ENCODE peak calls at places on chromosome X, in four cellular contexts. A, B, L and C are unnamed samples.
A peak's percentile ranks its signal among the peaks of the same experiment; 100 is the strongest.

GRCh38 chrX:110316351-110317078 is 1.4 kb downstream of the AMMECR1 start:
- DNase-seq in A (no peak), B (no peak), L (no peak), C (no peak)

GRCh38 chrX:17409566-17410290 is 34.7 kb downstream of the NHS start:
- DNase-seq in A (no peak), B (no peak), L (no peak), C (no peak)

GRCh38 chrX:119218198-119218597 is 17.9 kb upstream of the PGRMC1 start:
- DNase-seq in A (peak; percentile 21), B (no peak), L (no peak), C (no peak)

GRCh38 chrX:20479896-20480295 is 213.2 kb upstream of the RPS6KA3 start:
- DNase-seq in A (no peak), B (no peak), L (peak; percentile 70), C (no peak)

GRCh38 chrX:135436456-135436855 is 14.7 kb downstream of the SMIM10L2A start:
- DNase-seq in A (no peak), B (no peak), L (no peak), C (no peak)

GRCh38 chrX:20029728-20030127 is 38.9 kb upstream of the BCLAF3 start:
- DNase-seq in A (no peak), B (peak; percentile 2), L (peak; percentile 82), C (no peak)

GRCh38 chrX:126237524-126237923 is 71.4 kb upstream of the DCAF12L2 start:
- DNase-seq in A (no peak), B (no peak), L (no peak), C (no peak)

GRCh38 chrX:145848451-145848850 is 30.8 kb downstream of the SLITRK2 start:
- DNase-seq in A (no peak), B (no peak), L (no peak), C (no peak)

GRCh38 chrX:41561045-41561444 is 113.9 kb downstream of the NYX start:
- DNase-seq in A (peak; percentile 6), B (peak; percentile 17), L (no peak), C (no peak)

GRCh38 chrX:66760648-66761047 is 121.8 kb upstream of the EDA2R start:
- DNase-seq in A (no peak), B (no peak), L (no peak), C (no peak)

GRCh38 chrX:134933248-134933647 is 57.5 kb upstream of the SMIM10 start:
- DNase-seq in A (no peak), B (no peak), L (no peak), C (no peak)

GRCh38 chrX:136759968-136760367 is 20.8 kb downstream of the ARHGEF6 start:
- DNase-seq in A (no peak), B (peak; percentile 28), L (no peak), C (no peak)

GRCh38 chrX:54786972-54787371 is 11.1 kb downstream of the ITIH6 start:
- DNase-seq in A (no peak), B (no peak), L (no peak), C (peak; percentile 44)

GRCh38 chrX:54785901-54786300 is 12.2 kb downstream of the ITIH6 start:
- DNase-seq in A (no peak), B (no peak), L (peak; percentile 7), C (peak; percentile 41)

GRCh38 chrX:54794004-54794403 is 4.1 kb downstream of the ITIH6 start:
- DNase-seq in A (no peak), B (no peak), L (no peak), C (no peak)

DNA sequence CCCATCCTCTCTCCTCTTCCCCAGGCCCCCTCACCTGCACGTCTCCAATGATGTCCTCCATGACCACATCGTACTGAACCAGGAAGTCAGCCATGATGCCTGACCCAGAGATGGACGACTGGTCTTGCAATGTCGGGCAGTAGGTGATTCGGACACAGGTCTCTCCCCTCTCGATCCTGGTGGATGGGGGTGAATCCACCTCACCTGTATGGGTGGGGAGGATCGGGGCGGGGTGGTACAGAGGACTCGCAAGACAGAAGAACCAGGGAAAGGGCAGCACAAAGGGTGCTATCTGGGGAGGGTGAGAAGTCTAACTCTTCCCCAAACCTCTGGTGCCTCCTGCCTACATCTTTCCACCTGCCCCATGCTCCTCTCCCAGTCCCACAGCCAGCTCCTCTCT is 9.6 kb downstream of the ITIH6 start:
- DNase-seq in A (no peak), B (no peak), L (no peak), C (no peak)
- TF ChIP-seq NR2C2 in A (no peak), B (no peak), L (no peak), C (no peak)

DNA sequence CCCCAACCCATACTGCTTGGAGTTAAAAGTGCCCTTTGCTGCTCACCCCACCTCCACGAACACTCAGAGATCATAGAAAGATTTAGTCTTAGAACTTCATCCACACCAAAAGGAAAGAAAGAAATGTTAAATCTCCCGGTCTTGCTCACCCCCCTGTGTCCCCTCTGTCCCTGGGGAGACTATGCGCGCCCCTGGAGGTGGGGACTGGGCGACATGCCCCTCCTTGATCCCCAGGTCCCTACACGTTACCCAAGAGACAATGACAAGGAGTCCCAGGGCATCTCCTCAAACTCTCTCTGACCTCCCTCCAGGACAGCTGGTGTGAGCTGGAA is 612 bp downstream of the ITM2A start:
- DNase-seq in A (no peak), B (no peak), L (no peak), C (no peak)
- TF ChIP-seq ESRRA in A (no peak), B (no peak), L (no peak), C (no peak)

GRCh38 chrX:13283512-13283911 is 36.3 kb downstream of the ATXN3L start:
- DNase-seq in A (no peak), B (no peak), L (no peak), C (peak; percentile 19)

GRCh38 chrX:13287816-13288215 is 32.0 kb downstream of the ATXN3L start:
- DNase-seq in A (peak; percentile 11), B (no peak), L (no peak), C (no peak)

GRCh38 chrX:13283968-13284914 is 35.6 kb downstream of the ATXN3L start:
- DNase-seq in A (no peak), B (no peak), L (no peak), C (peak; percentile 14)

GRCh38 chrX:13285229-13285628 is 34.6 kb downstream of the ATXN3L start:
- DNase-seq in A (no peak), B (no peak), L (no peak), C (no peak)

GRCh38 chrX:13285693-13286092 is 34.2 kb downstream of the ATXN3L start:
- DNase-seq in A (no peak), B (no peak), L (no peak), C (peak; percentile 11)
- TF ChIP-seq NR2C2 in A (no peak), B (no peak), L (no peak), C (no peak)

GRCh38 chrX:6187256-6187655 is 41.4 kb downstream of the NLGN4X start:
- DNase-seq in A (no peak), B (no peak), L (no peak), C (no peak)

GRCh38 chrX:6184900-6185515 is 43.7 kb downstream of the NLGN4X start:
- DNase-seq in A (no peak), B (no peak), L (no peak), C (no peak)
- TF ChIP-seq ESRRA in A (no peak), B (no peak), L (no peak), C (no peak)

DNA sequence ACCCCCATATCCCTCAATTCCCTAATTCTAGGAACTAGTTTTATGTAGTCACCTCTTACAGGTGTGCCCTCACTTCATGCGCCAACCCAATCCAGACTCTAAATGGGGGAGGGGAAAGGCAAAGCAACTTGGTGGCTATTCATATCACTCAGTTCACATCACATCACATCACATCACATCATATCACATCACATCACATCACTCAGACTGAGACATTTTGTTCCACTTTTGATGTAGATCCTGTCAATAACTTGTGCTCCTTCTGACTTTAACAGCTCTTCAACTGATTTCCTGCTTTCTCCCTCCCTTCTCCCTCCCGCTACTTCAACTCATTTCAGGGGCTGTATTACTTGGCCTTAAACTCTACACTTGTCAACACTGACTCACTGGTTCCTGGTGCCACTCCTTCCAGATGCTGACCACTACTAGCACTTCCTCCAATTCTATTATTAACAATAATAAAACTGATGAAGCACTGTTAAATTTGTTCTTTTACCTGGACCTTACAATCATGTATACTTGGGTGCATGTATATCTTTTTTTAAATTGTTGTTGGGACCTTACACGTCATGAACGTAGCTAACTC is 29.1 kb upstream of the PLS3 start:
- DNase-seq in A (no peak), B (no peak), L (no peak), C (no peak)
- TF ChIP-seq NR2C2 in A (no peak), B (no peak), L (no peak), C (no peak)

GRCh38 chrX:72128881-72129280 is 2.8 kb downstream of the RTL5 start:
- DNase-seq in A (no peak), B (no peak), L (peak; percentile 0), C (peak; percentile 55)
- TF ChIP-seq ESRRA in A (no peak), B (no peak), L (no peak), C (no peak)